ENCODE peak calls at places on chromosomes 12 and 14, in ten cellular contexts. Z is CD4-positive, CD25-positive, alpha-beta regulatory T cell; A is NT2/D1; Y is endothelial cell of umbilical vein; T is PC-9; V is fibroblast of lung; E is cardiac muscle cell; M is Karpas-422; R is IMR-90; B is HCT116. P is an unnamed sample. For H3K4me1, the result is how much of the 10 kb centered on the place peaks cover.

GRCh38 chr14:103160321-103161053 is 37.2 kb downstream of the TNFAIP2 start:
- DNase-seq in Z (no peak), V (no peak), Y (no peak), R (no peak), M (no peak), E (no peak), A (peak), T (no peak), B (no peak), P (no peak)

GRCh38 chr12:2672863-2673262 is 121.9 kb upstream of the FKBP4 start:
- DNase-seq in E (no peak), V (no peak), B (no peak), R (no peak), M (no peak), Y (no peak), A (no peak), Z (no peak), T (no peak), P (no peak)

GRCh38 chr12:112944028-112944690 is 5.9 kb downstream of the OAS3 start:
- DNase-seq in M (no peak), T (no peak), R (no peak), V (no peak), A (peak), B (no peak), Y (no peak), Z (no peak), E (no peak), P (no peak)

GRCh38 chr14:65296876-65297275 is 115.7 kb upstream of the FUT8 start:
- DNase-seq in Y (no peak), T (no peak), M (no peak), A (no peak), B (no peak), R (no peak), V (no peak), E (no peak), Z (no peak), P (no peak)

GRCh38 chr12:71216725-71217579 is 59.2 kb upstream of the TSPAN8 start:
- DNase-seq in A (no peak), E (peak), B (peak), M (peak), Z (no peak), V (peak), R (peak), T (peak), Y (peak), P (no peak)

GRCh38 chr14:77722301-77722700 is 14.4 kb downstream of the SLIRP start:
- DNase-seq in B (no peak), R (no peak), T (no peak), V (no peak), A (no peak), Z (no peak), Y (no peak), E (no peak), M (no peak), P (no peak)

GRCh38 chr12:13144266-13144828 is 40.9 kb upstream of the GSG1 start:
- DNase-seq in T (no peak), E (no peak), Z (no peak), R (no peak), V (no peak), B (no peak), Y (peak), A (no peak), M (no peak), P (no peak)

GRCh38 chr14:104358528-104359300 is 220.3 kb downstream of the KIF26A start:
- DNase-seq in Y (no peak), M (no peak), Z (no peak), A (no peak), B (no peak), R (no peak), T (no peak), V (no peak), E (no peak), P (no peak)

GRCh38 chr12:15356831-15357456 is 34.6 kb downstream of the PTPRO start:
- DNase-seq in M (no peak), Y (no peak), T (no peak), B (no peak), V (no peak), E (no peak), R (no peak), Z (no peak), A (no peak), P (no peak)

GRCh38 chr12:28130625-28131598 is 59.3 kb upstream of the CCDC91 start:
- DNase-seq in M (no peak), T (peak), A (no peak), E (no peak), B (no peak), R (peak), V (peak), Y (peak), Z (no peak), P (no peak)

GRCh38 chr14:34301107-34301734 is 160.8 kb downstream of the SPTSSA start:
- DNase-seq in T (peak), M (peak), B (peak), A (peak), E (peak), R (peak), V (peak), Y (peak), Z (no peak), P (peak)

GRCh38 chr12:31324116-31324844 is 1.7 kb downstream of the SINHCAF start:
- DNase-seq in M (peak), B (peak), E (peak), T (peak), V (peak), A (peak), R (peak), Y (peak), Z (peak), P (peak)

GRCh38 chr12:6961278-6961694 is 9.2 kb downstream of the PHB2 start:
- DNase-seq in E (no peak), Z (peak), A (no peak), T (peak), R (no peak), M (peak), V (peak), Y (no peak), B (no peak), P (peak)

DNA sequence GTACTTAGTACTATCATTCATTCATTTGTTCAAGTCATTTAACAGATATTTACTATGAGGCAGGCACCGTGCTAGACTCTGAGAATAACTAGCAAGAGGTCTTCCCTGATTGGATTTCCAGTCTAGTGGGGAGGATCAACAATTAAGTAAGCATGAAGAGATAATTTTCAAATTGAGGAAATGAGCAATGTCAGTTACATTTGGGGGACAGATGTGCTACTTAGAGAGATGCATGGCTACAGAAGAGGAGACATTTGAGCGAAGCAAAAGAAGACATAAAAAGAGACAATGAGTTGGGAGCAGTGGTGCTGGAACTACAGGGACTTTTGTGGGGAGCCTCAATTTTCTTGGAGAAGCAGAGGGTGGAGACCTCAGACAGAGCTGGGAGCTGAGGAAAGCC is 7.7 kb downstream of the KCNA5 start:
- DNase-seq in V (no peak), E (no peak), M (no peak), T (no peak), Z (no peak), Y (no peak), B (no peak), A (no peak), R (no peak), P (no peak)
- H3K4me1 ChIP-seq in V (under half), E (under half), M (under half), T (under half), Z (under half), Y (under half), B (under half), A (under half), R (under half), P (under half)

DNA sequence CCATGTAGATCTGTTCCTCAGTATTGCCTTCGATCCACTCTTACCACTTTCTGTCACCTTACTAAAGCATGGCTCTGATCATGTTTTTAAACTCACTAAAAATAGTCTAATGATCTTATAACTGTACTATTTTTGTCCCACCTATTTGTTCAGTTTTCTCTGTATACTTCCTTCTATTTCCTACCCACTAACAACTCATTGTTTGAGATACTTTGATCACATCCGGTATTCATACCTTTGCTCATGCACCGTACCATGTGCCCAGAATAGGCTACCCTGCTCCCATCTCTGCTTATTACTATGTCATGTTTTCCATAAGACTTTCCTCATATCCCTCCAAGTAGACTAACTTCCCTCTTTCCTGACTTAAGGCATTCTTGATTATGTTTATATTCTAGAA is 128.6 kb downstream of the MED13L start:
- DNase-seq in Y (peak), A (no peak), R (no peak), V (no peak), M (no peak), B (no peak), T (no peak), E (no peak), Z (no peak), P (no peak)
- H3K4me1 ChIP-seq in Y (under half), A (under half), R (under half), V (under half), M (under half), B (under half), T (under half), E (half or more), Z (under half), P (under half)

GRCh38 chr14:100401031-100401692 is 78.0 kb downstream of the SLC25A47 start:
- DNase-seq in E (no peak), Y (no peak), R (no peak), T (no peak), M (no peak), V (no peak), Z (no peak), A (no peak), B (no peak), P (no peak)

GRCh38 chr14:100402631-100403030 is 79.5 kb downstream of the SLC25A47 start:
- DNase-seq in T (no peak), V (peak), A (no peak), Z (no peak), Y (peak), M (no peak), B (no peak), R (no peak), E (no peak), P (no peak)

GRCh38 chr14:100404419-100404818 is 81.3 kb downstream of the SLC25A47 start:
- DNase-seq in E (no peak), T (no peak), R (no peak), A (no peak), V (no peak), B (no peak), M (no peak), Z (no peak), Y (no peak), P (no peak)

GRCh38 chr14:100405752-100406455 is 82.8 kb downstream of the SLC25A47 start:
- DNase-seq in R (no peak), E (no peak), V (no peak), M (no peak), Y (no peak), A (no peak), B (no peak), Z (no peak), T (no peak), P (no peak)

GRCh38 chr14:100403802-100404201 is 80.7 kb downstream of the SLC25A47 start:
- DNase-seq in Z (no peak), T (no peak), M (no peak), Y (no peak), E (no peak), R (no peak), B (no peak), A (no peak), V (no peak), P (no peak)
- H3K4me1 ChIP-seq in Z (under half), T (under half), M (under half), Y (under half), E (under half), R (under half), B (under half), A (under half), V (under half), P (under half)

GRCh38 chr12:52946334-52946733 is 2.6 kb upstream of the KRT18 start:
- DNase-seq in M (no peak), E (no peak), A (no peak), V (no peak), B (no peak), R (no peak), Z (no peak), T (no peak), Y (peak), P (no peak)
- H3K4me1 ChIP-seq in M (under half), E (under half), A (under half), V (under half), B (half or more), R (under half), Z (under half), T (half or more), Y (under half), P (under half)

GRCh38 chr12:26112232-26112631 is 12.6 kb downstream of the BHLHE41 start:
- DNase-seq in Y (no peak), V (no peak), A (no peak), Z (no peak), R (no peak), B (no peak), E (no peak), T (no peak), M (no peak), P (no peak)
- H3K4me1 ChIP-seq in Y (under half), V (under half), A (under half), Z (under half), R (under half), B (under half), E (under half), T (under half), M (under half), P (under half)

P was measured in HAP-1.